ENCODE peak calls at places on chromosomes 6 and 20, in four cellular contexts. One of them, this sample, is unnamed.

GRCh38 chr6:52160468-52161104 is 25.6 kb upstream of the IL17A start:
- DNase-seq in cardiac muscle cell: no peak
- DNase-seq in uterus: no peak
- DNase-seq in ascending aorta: no peak
- DNase-seq in this sample: no peak

GRCh38 chr6:11350294-11350693 is 117.8 kb upstream of the NEDD9 start:
- DNase-seq in uterus: no peak
- DNase-seq in cardiac muscle cell: no peak
- DNase-seq in ascending aorta: peak; percentile 68
- DNase-seq in this sample: no peak

GRCh38 chr6:170178561-170179477 is 112.1 kb downstream of the DLL1 start:
- DNase-seq in uterus: peak; percentile 17
- DNase-seq in ascending aorta: peak; percentile 52
- DNase-seq in cardiac muscle cell: no peak
- DNase-seq in this sample: no peak

GRCh38 chr6:13920584-13920983 is 4.2 kb upstream of the RNF182 start:
- DNase-seq in cardiac muscle cell: no peak
- DNase-seq in ascending aorta: no peak
- DNase-seq in uterus: no peak
- DNase-seq in this sample: no peak

GRCh38 chr6:1579096-1579495 is 30.6 kb upstream of the FOXC1 start:
- DNase-seq in cardiac muscle cell: no peak
- DNase-seq in uterus: no peak
- DNase-seq in ascending aorta: no peak
- DNase-seq in this sample: no peak

GRCh38 chr6:73152998-73153757 is 72.1 kb downstream of the KHDC1L start:
- DNase-seq in uterus: no peak
- DNase-seq in cardiac muscle cell: no peak
- DNase-seq in ascending aorta: no peak
- DNase-seq in this sample: no peak

GRCh38 chr6:144460224-144461095 is 175.3 kb downstream of the UTRN start:
- DNase-seq in cardiac muscle cell: no peak
- DNase-seq in ascending aorta: no peak
- DNase-seq in uterus: no peak
- DNase-seq in this sample: no peak

GRCh38 chr6:66376021-66376420 is 669.0 kb upstream of the EYS start:
- DNase-seq in ascending aorta: no peak
- DNase-seq in cardiac muscle cell: no peak
- DNase-seq in uterus: no peak
- DNase-seq in this sample: no peak

GRCh38 chr6:150813319-150813992 is 52.0 kb upstream of the MTHFD1L start:
- DNase-seq in cardiac muscle cell: no peak
- DNase-seq in ascending aorta: no peak
- DNase-seq in uterus: no peak
- DNase-seq in this sample: peak; percentile 24

GRCh38 chr6:2037230-2037926 is 208.0 kb downstream of the GMDS start:
- DNase-seq in cardiac muscle cell: peak; percentile 34
- DNase-seq in uterus: no peak
- DNase-seq in ascending aorta: no peak
- DNase-seq in this sample: peak; percentile 41

GRCh38 chr6:28393912-28394662 is 5.5 kb downstream of the ZSCAN12 start:
- DNase-seq in uterus: no peak
- DNase-seq in cardiac muscle cell: peak; percentile 10
- DNase-seq in ascending aorta: no peak
- DNase-seq in this sample: peak; percentile 33

GRCh38 chr6:169971951-169972651 is 220.7 kb downstream of the ERMARD start:
- DNase-seq in ascending aorta: no peak
- DNase-seq in cardiac muscle cell: no peak
- DNase-seq in uterus: peak; percentile 6
- DNase-seq in this sample: no peak

GRCh38 chr20:12575352-12576095 is 433.2 kb upstream of the SPTLC3 start:
- DNase-seq in uterus: peak; percentile 71
- DNase-seq in cardiac muscle cell: no peak
- DNase-seq in ascending aorta: no peak
- DNase-seq in this sample: peak; percentile 63

GRCh38 chr6:163572612-163573011 is 158.1 kb downstream of the QKI start:
- DNase-seq in ascending aorta: no peak
- DNase-seq in cardiac muscle cell: no peak
- DNase-seq in uterus: no peak
- DNase-seq in this sample: no peak

GRCh38 chr20:9088556-9088955 is 19.7 kb downstream of the PLCB4 start:
- DNase-seq in cardiac muscle cell: no peak
- DNase-seq in uterus: no peak
- DNase-seq in ascending aorta: no peak
- DNase-seq in this sample: no peak

GRCh38 chr6:20918868-20919267 is 384.6 kb downstream of the CDKAL1 start:
- DNase-seq in uterus: no peak
- DNase-seq in ascending aorta: no peak
- DNase-seq in cardiac muscle cell: no peak
- DNase-seq in this sample: no peak

GRCh38 chr6:25014806-25015560 is 79.2 kb upstream of the RIPOR2 start:
- DNase-seq in ascending aorta: no peak
- DNase-seq in uterus: peak; percentile 88
- DNase-seq in cardiac muscle cell: no peak
- DNase-seq in this sample: no peak
- TF ChIP-seq CTCF in ascending aorta: no peak
- TF ChIP-seq CTCF in uterus: no peak
- TF ChIP-seq CTCF in cardiac muscle cell: no peak
- TF ChIP-seq CTCF in this sample: no peak

DNA sequence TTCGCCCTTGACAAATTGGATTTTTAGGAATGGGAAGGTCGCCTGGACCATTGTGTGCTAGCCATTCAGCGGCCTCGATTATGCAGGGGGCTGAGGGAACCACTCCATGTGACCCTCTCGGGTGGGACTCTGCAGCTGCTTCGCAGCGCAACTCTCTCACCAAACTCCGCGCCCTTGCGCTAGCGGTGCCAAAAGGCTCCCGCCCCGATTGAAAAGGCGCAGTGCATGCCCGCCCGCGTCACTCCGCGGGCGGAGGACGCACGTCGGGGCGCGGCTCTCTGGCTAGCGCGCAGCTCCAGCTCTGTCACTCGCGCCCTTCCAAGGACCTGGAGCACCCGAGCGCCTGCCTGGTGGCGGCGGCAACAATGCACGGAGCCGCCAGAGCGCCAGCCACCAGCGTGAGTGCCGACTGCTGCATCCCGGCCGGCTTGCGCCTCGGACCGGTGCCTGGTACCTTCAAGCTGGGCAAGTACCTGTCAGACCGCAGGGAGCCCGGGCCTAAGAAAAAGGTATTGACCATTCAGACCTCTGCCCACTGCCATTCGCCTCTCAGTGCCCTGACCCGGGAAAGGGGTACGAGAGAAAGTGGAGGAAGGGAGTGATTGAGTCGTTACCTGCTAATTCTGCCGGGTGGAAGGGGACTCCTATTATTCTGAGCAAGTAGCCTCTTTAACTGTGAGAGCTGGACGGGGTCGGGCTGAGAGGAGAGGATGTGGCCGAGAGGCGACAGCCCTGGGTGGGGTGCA is at the start of gene PRDM13:
- DNase-seq in uterus: no peak
- DNase-seq in cardiac muscle cell: no peak
- DNase-seq in ascending aorta: no peak
- DNase-seq in this sample: no peak
- H3K9me3 ChIP-seq in uterus: no peaks in the 10 kb centered on the region
- H3K9me3 ChIP-seq in cardiac muscle cell: no peaks in the 10 kb centered on the region
- H3K9me3 ChIP-seq in ascending aorta: no peaks in the 10 kb centered on the region
- H3K9me3 ChIP-seq in this sample: no peaks in the 10 kb centered on the region

DNA sequence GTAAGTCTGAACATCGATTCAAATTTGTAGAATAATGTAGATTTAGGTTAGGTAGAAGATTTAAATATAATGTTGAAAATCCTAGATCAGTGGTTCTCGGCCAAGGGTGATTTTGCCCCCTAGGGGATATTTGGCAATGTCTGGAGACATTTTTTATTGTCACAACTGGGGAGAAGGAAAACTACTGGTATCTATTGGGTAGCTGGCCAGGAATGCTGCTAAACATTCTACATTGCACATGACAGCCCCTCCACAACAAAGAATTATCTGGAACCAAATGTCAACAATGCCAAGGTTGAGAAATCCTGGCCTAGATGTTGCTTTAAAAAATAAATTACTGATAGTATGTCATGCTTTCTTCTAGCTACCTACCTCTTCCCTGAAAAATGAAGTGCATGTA is 76.1 kb downstream of the HIVEP2 start:
- DNase-seq in cardiac muscle cell: no peak
- DNase-seq in ascending aorta: no peak
- DNase-seq in uterus: no peak
- DNase-seq in this sample: no peak
- TF ChIP-seq CTCF in cardiac muscle cell: no peak
- TF ChIP-seq CTCF in ascending aorta: no peak
- TF ChIP-seq CTCF in uterus: no peak
- TF ChIP-seq CTCF in this sample: no peak

GRCh38 chr6:111274593-111275217 is 187.4 kb downstream of the SLC16A10 start:
- DNase-seq in uterus: no peak
- DNase-seq in ascending aorta: no peak
- DNase-seq in cardiac muscle cell: no peak
- DNase-seq in this sample: no peak

GRCh38 chr6:111277819-111278218 is 190.5 kb downstream of the SLC16A10 start:
- DNase-seq in uterus: no peak
- DNase-seq in ascending aorta: no peak
- DNase-seq in cardiac muscle cell: no peak
- DNase-seq in this sample: no peak

GRCh38 chr6:111276736-111277135 is 189.4 kb downstream of the SLC16A10 start:
- DNase-seq in uterus: no peak
- DNase-seq in ascending aorta: no peak
- DNase-seq in cardiac muscle cell: no peak
- DNase-seq in this sample: no peak

GRCh38 chr6:111278738-111279137 is 191.4 kb downstream of the SLC16A10 start:
- DNase-seq in uterus: no peak
- DNase-seq in ascending aorta: no peak
- DNase-seq in cardiac muscle cell: no peak
- DNase-seq in this sample: no peak

GRCh38 chr6:111276335-111276734 is 189.0 kb downstream of the SLC16A10 start:
- DNase-seq in ascending aorta: no peak
- DNase-seq in cardiac muscle cell: no peak
- DNase-seq in uterus: no peak
- DNase-seq in this sample: no peak
- H3K9me3 ChIP-seq in ascending aorta: peaks cover 23% of the 10 kb centered on the region
- H3K9me3 ChIP-seq in cardiac muscle cell: no peaks in the 10 kb centered on the region
- H3K9me3 ChIP-seq in uterus: peaks cover 35% of the 10 kb centered on the region
- H3K9me3 ChIP-seq in this sample: no peaks in the 10 kb centered on the region

DNA sequence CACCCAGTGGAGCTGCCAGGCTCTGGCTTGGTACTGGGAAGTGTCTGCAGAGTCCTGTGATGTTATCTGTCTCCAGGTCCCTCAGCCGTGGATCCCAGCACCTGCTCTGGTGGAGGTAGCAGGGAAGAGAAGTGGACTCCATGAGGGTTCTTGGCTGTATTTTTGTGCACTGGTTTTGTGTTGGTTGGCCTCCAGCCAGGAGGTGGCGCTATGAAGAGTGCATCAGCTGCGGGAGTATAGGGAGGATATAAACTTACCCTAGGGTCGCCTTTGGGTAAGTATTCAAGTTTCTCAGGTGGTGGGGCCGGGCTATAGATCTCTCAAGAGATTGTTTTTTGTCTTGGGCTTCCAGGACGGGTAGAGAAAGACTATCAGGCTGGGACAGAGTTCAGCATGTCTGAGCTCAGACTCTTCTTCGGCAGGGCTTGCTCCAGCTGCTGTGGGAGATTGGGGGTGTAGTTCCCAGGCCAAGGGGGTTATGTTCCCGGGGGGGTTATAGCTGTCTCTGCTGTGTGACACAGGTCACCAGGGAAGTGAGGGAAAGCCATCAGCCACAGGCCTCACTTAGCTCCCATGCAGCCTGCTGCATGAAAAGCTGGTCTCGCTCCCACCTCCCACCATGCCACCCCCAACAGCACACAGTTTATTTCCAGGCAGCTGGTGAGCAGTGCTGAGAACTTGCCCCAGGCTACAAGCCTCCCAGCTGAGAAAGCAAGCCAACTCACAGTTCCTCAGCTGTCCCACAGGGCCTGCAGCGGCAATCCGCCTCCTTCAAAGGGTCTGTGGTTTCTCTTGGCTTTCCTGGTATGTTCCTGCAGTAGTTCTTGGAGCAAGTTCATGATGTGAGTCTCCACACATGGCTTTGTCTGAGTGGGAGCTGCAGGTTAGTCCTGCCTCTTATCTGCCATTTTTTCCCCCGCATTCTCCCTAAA is 115.7 kb downstream of the AIG1 start:
- DNase-seq in uterus: no peak
- DNase-seq in ascending aorta: no peak
- DNase-seq in cardiac muscle cell: no peak
- DNase-seq in this sample: no peak
- TF ChIP-seq CTCF in uterus: no peak
- TF ChIP-seq CTCF in ascending aorta: no peak
- TF ChIP-seq CTCF in cardiac muscle cell: peak; percentile 3
- TF ChIP-seq CTCF in this sample: peak; percentile 18